ENCODE peak calls at places on chromosome 14, in eight cellular contexts. M is brain microvascular endothelial cell, P is NCI-H526 treated with DMSO at 0.1 percent for 48 hours, S is upper lobe of right lung, N is nephron progenitor cell, Z is NCI-H1092, B is putamen, I is HEK293T. Q is an unnamed sample.

GRCh38 chr14:86915416-86915815 is 1077.6 kb downstream of the GALC start:
- DNase-seq in M (no peak), P (no peak), S (no peak), N (no peak), Z (no peak), B (no peak), I (no peak), Q (no peak)

GRCh38 chr14:57928732-57929131 is 62.8 kb upstream of the SLC35F4 start:
- DNase-seq in M (no peak), P (no peak), S (no peak), N (no peak), Z (no peak), B (no peak), I (no peak), Q (no peak)

GRCh38 chr14:63727231-63727735 is 582 bp downstream of the SGPP1 start:
- DNase-seq in M (peak; percentile 18), P (peak; percentile 66), S (peak; percentile 77), N (peak; percentile 59), Z (peak; percentile 18), B (peak; percentile 35), I (peak; percentile 64), Q (peak; percentile 68)

GRCh38 chr14:68210729-68211299 is 391.2 kb downstream of the RAD51B start:
- DNase-seq in M (peak; percentile 94), P (no peak), S (no peak), N (no peak), Z (no peak), B (no peak), I (no peak), Q (no peak)

GRCh38 chr14:104145826-104146642 is 7.6 kb downstream of the KIF26A start:
- DNase-seq in M (no peak), P (no peak), S (peak; percentile 53), N (peak; percentile 2), Z (no peak), B (no peak), I (no peak), Q (peak; percentile 9)

GRCh38 chr14:51548187-51548586 is 103.5 kb upstream of the FRMD6 start:
- DNase-seq in M (no peak), P (no peak), S (no peak), N (no peak), Z (no peak), B (no peak), I (no peak), Q (no peak)

GRCh38 chr14:79510659-79511058 is 700.6 kb downstream of the DIO2 start:
- DNase-seq in M (peak; percentile 88), P (no peak), S (no peak), N (no peak), Z (no peak), B (no peak), I (no peak), Q (no peak)

GRCh38 chr14:66998013-66998412 is 191.2 kb upstream of the GARIN2 start:
- DNase-seq in M (no peak), P (no peak), S (no peak), N (no peak), Z (no peak), B (no peak), I (no peak), Q (no peak)

GRCh38 chr14:101177301-101178055 is 274.0 kb upstream of the RTL1 start:
- DNase-seq in M (no peak), P (no peak), S (peak; percentile 39), N (peak; percentile 40), Z (no peak), B (no peak), I (no peak), Q (no peak)

GRCh38 chr14:59254146-59254910 is 65.9 kb downstream of the DAAM1 start:
- DNase-seq in M (peak; percentile 92), P (peak; percentile 86), S (no peak), N (no peak), Z (no peak), B (peak; percentile 57), I (no peak), Q (no peak)

GRCh38 chr14:102795060-102795925 is 18.0 kb downstream of the TRAF3 start:
- DNase-seq in M (peak; percentile 93), P (no peak), S (no peak), N (no peak), Z (peak; percentile 29), B (no peak), I (no peak), Q (no peak)

GRCh38 chr14:21923820-21924219 is 250.2 kb upstream of the OR4E1 start:
- DNase-seq in M (no peak), P (no peak), S (no peak), N (no peak), Z (no peak), B (no peak), I (no peak), Q (no peak)

GRCh38 chr14:68397827-68398226 is 395.0 kb downstream of the ZFP36L1 start:
- DNase-seq in M (no peak), P (no peak), S (no peak), N (peak; percentile 25), Z (no peak), B (no peak), I (no peak), Q (no peak)

GRCh38 chr14:29926701-29927595 is 699 bp downstream of the PRKD1 start:
- DNase-seq in M (peak; percentile 3), P (peak; percentile 29), S (peak; percentile 84), N (peak; percentile 67), Z (peak; percentile 66), B (peak; percentile 73), I (peak; percentile 48), Q (peak; percentile 38)

GRCh38 chr14:93064411-93065271 is 51.1 kb downstream of the ITPK1 start:
- DNase-seq in M (peak; percentile 57), P (no peak), S (no peak), N (no peak), Z (no peak), B (no peak), I (no peak), Q (no peak)

GRCh38 chr14:60721331-60722162 is 2.6 kb downstream of the SIX4 start:
- DNase-seq in M (peak; percentile 47), P (peak; percentile 60), S (peak; percentile 76), N (peak; percentile 75), Z (peak; percentile 12), B (no peak), I (peak; percentile 58), Q (no peak)

GRCh38 chr14:64293976-64294671 is at the start of gene ESR2:
- DNase-seq in M (peak; percentile 22), P (no peak), S (peak; percentile 65), N (peak; percentile 71), Z (peak; percentile 16), B (no peak), I (peak; percentile 56), Q (peak; percentile 32)

GRCh38 chr14:66944872-66945271 is 244.4 kb upstream of the GARIN2 start:
- DNase-seq in M (peak; percentile 31), P (no peak), S (no peak), N (peak; percentile 16), Z (no peak), B (no peak), I (no peak), Q (no peak)

GRCh38 chr14:88955470-88955869 is 131.0 kb downstream of the TTC8 start:
- DNase-seq in M (no peak), P (no peak), S (no peak), N (no peak), Z (peak; percentile 4), B (no peak), I (no peak), Q (no peak)

GRCh38 chr14:80364274-80364673 is 153.0 kb upstream of the DIO2 start:
- DNase-seq in M (no peak), P (peak; percentile 18), S (no peak), N (no peak), Z (peak; percentile 7), B (no peak), I (peak; percentile 17), Q (no peak)

GRCh38 chr14:72710212-72710611 is 183.7 kb downstream of the DPF3 start:
- DNase-seq in M (no peak), P (no peak), S (no peak), N (no peak), Z (no peak), B (no peak), I (no peak), Q (no peak)

GRCh38 chr14:31291210-31291609 is 83.6 kb upstream of the HECTD1 start:
- DNase-seq in M (no peak), P (no peak), S (no peak), N (no peak), Z (no peak), B (no peak), I (no peak), Q (no peak)

GRCh38 chr14:91376547-91377477 is 40.8 kb downstream of the CCDC88C start:
- DNase-seq in M (no peak), P (no peak), S (peak; percentile 63), N (no peak), Z (no peak), B (no peak), I (no peak), Q (no peak)

GRCh38 chr14:104554608-104555401 is 24.8 kb upstream of the C14orf180 start:
- DNase-seq in M (no peak), P (no peak), S (peak; percentile 34), N (peak; percentile 7), Z (no peak), B (no peak), I (no peak), Q (peak; percentile 36)

GRCh38 chr14:69631509-69631908 is 20.1 kb downstream of the SUSD6 start:
- DNase-seq in M (peak; percentile 38), P (no peak), S (no peak), N (no peak), Z (no peak), B (no peak), I (no peak), Q (no peak)

GRCh38 chr14:38143170-38143569 is 64.5 kb upstream of the SSTR1 start:
- DNase-seq in M (no peak), P (no peak), S (no peak), N (no peak), Z (no peak), B (no peak), I (no peak), Q (no peak)

GRCh38 chr14:36442824-36443241 is 77.2 kb downstream of the NKX2-1 start:
- DNase-seq in M (no peak), P (no peak), S (no peak), N (no peak), Z (no peak), B (peak; percentile 5), I (no peak), Q (no peak)

GRCh38 chr14:29339491-29339890 is 572.9 kb downstream of the FOXG1 start:
- DNase-seq in M (no peak), P (no peak), S (no peak), N (no peak), Z (no peak), B (peak; percentile 74), I (no peak), Q (no peak)

GRCh38 chr14:57182760-57183503 is 85.8 kb downstream of the EXOC5 start:
- DNase-seq in M (no peak), P (no peak), S (no peak), N (peak; percentile 26), Z (peak; percentile 34), B (no peak), I (peak; percentile 55), Q (no peak)

GRCh38 chr14:53824061-53824460 is 132.6 kb downstream of the BMP4 start:
- DNase-seq in M (no peak), P (no peak), S (no peak), N (no peak), Z (no peak), B (no peak), I (no peak), Q (no peak)

GRCh38 chr14:91395998-91396660 is 21.5 kb downstream of the CCDC88C start:
- DNase-seq in M (no peak), P (no peak), S (no peak), N (no peak), Z (no peak), B (no peak), I (no peak), Q (peak; percentile 49)

GRCh38 chr14:53437858-53438257 is 284.7 kb upstream of the DDHD1 start:
- DNase-seq in M (no peak), P (no peak), S (no peak), N (no peak), Z (no peak), B (no peak), I (no peak), Q (no peak)

GRCh38 chr14:65173973-65174693 is 71.8 kb upstream of the MAX start:
- DNase-seq in M (no peak), P (no peak), S (no peak), N (peak; percentile 41), Z (no peak), B (no peak), I (no peak), Q (no peak)

GRCh38 chr14:54211562-54212308 is 185.1 kb upstream of the CDKN3 start:
- DNase-seq in M (peak; percentile 74), P (no peak), S (no peak), N (no peak), Z (no peak), B (no peak), I (no peak), Q (no peak)